ENCODE peak calls at places on chromosomes 1 and 21, in nine cellular contexts. N, K, Z, O, A, G, W, X and I are unnamed samples.
A peak's percentile ranks its signal among the peaks of the same experiment; 100 is the strongest.

GRCh38 chr1:17719874-17720273 is 35.3 kb upstream of the ACTL8 start:
- DNase-seq in A (no peak), W (no peak), N (no peak), X (no peak), K (no peak), O (peak; percentile 35), Z (no peak), G (no peak), I (no peak)

GRCh38 chr1:183989078-183989577 is 48.4 kb downstream of the COLGALT2 start:
- DNase-seq in X (peak; percentile 12), N (no peak), O (peak; percentile 86), W (no peak), Z (peak; percentile 86), G (no peak), A (peak; percentile 79), K (no peak), I (no peak)

GRCh38 chr1:205321109-205321958 is at the start of gene NUAK2:
- DNase-seq in A (peak; percentile 48), G (peak; percentile 99), W (no peak), Z (peak; percentile 56), O (peak; percentile 82), K (no peak), X (peak; percentile 96), N (peak; percentile 93), I (peak; percentile 71)

GRCh38 chr1:3430406-3430805 is 24.1 kb upstream of the ARHGEF16 start:
- DNase-seq in W (no peak), G (no peak), X (no peak), K (no peak), O (no peak), A (no peak), Z (no peak), N (no peak), I (no peak)

GRCh38 chr1:160567858-160568682 is 11.2 kb downstream of the CD84 start:
- DNase-seq in G (no peak), X (no peak), A (no peak), O (no peak), N (no peak), Z (peak; percentile 31), K (peak; percentile 99), W (no peak), I (no peak)

GRCh38 chr21:46055863-46056281 is 42.0 kb upstream of the COL6A2 start:
- DNase-seq in Z (no peak), K (no peak), X (no peak), G (peak; percentile 48), W (no peak), N (no peak), A (no peak), O (no peak), I (no peak)

GRCh38 chr1:110471131-110471530 is 20.2 kb downstream of the PROK1 start:
- DNase-seq in O (no peak), N (no peak), X (no peak), A (no peak), K (no peak), W (no peak), G (no peak), Z (no peak), I (no peak)

GRCh38 chr1:43565600-43566360 is 35.1 kb downstream of the PTPRF start:
- DNase-seq in Z (peak; percentile 30), W (no peak), O (peak; percentile 47), G (peak; percentile 97), X (peak; percentile 87), K (no peak), A (no peak), N (peak; percentile 61), I (no peak)

GRCh38 chr1:70504176-70504820 is 93.2 kb downstream of the CTH start:
- DNase-seq in O (peak; percentile 42), X (peak; percentile 63), W (no peak), K (no peak), G (no peak), N (no peak), Z (peak; percentile 87), A (no peak), I (no peak)

GRCh38 chr1:226825037-226825745 is 45.2 kb upstream of the PSEN2 start:
- DNase-seq in G (no peak), N (no peak), O (no peak), K (no peak), Z (peak; percentile 58), W (no peak), X (no peak), A (no peak), I (no peak)

GRCh38 chr1:62800274-62800673 is 16.3 kb downstream of the ATG4C start:
- DNase-seq in K (no peak), N (no peak), Z (peak; percentile 21), X (no peak), G (no peak), A (no peak), W (no peak), O (no peak), I (no peak)

GRCh38 chr1:174058639-174059038 is 36.5 kb upstream of the RC3H1 start:
- DNase-seq in X (no peak), O (no peak), K (no peak), N (no peak), A (no peak), W (no peak), G (no peak), Z (no peak), I (no peak)

GRCh38 chr1:67005068-67005467 is 48.9 kb downstream of the SLC35D1 start:
- DNase-seq in G (no peak), O (no peak), Z (no peak), N (no peak), X (no peak), A (no peak), K (no peak), W (no peak), I (no peak)

GRCh38 chr1:39006287-39006686 is 15.2 kb downstream of the AKIRIN1 start:
- DNase-seq in W (no peak), A (no peak), O (no peak), G (no peak), X (no peak), N (no peak), Z (no peak), K (no peak), I (no peak)

GRCh38 chr21:20343186-20343585 is 655.0 kb upstream of the NCAM2 start:
- DNase-seq in Z (no peak), X (no peak), W (no peak), G (no peak), A (no peak), K (no peak), N (no peak), O (no peak), I (no peak)

GRCh38 chr1:108531429-108531828 is 28.5 kb upstream of the EEIG2 start:
- DNase-seq in A (no peak), X (no peak), K (no peak), G (no peak), N (no peak), W (no peak), Z (no peak), O (no peak), I (no peak)

GRCh38 chr1:52127181-52128175 is 14.4 kb upstream of the ZFYVE9 start:
- DNase-seq in O (peak; percentile 69), G (no peak), Z (peak; percentile 50), X (peak; percentile 61), W (peak; percentile 52), K (no peak), N (no peak), A (peak; percentile 47), I (peak; percentile 62)

GRCh38 chr1:92599184-92599583 is 112.5 kb upstream of the GFI1 start:
- DNase-seq in W (no peak), K (peak; percentile 50), Z (peak; percentile 54), N (no peak), O (peak; percentile 48), G (no peak), X (peak; percentile 27), A (no peak), I (peak; percentile 24)

GRCh38 chr1:155078496-155079209 is at the start of gene EFNA3:
- DNase-seq in Z (peak; percentile 58), W (no peak), K (no peak), A (no peak), G (peak; percentile 99), O (peak; percentile 26), X (peak; percentile 92), N (peak; percentile 67), I (no peak)

GRCh38 chr1:155077758-155078495 is 710 bp upstream of the EFNA3 start:
- DNase-seq in Z (no peak), X (peak; percentile 59), W (no peak), N (no peak), O (no peak), G (no peak), A (no peak), K (no peak), I (no peak)

GRCh38 chr1:155080250-155081228 is 1.9 kb downstream of the EFNA3 start:
- DNase-seq in W (no peak), O (no peak), A (no peak), G (peak; percentile 98), X (peak; percentile 84), K (peak; percentile 73), Z (no peak), N (no peak), I (no peak)

GRCh38 chr1:155079487-155080249 is 1.0 kb downstream of the EFNA3 start:
- DNase-seq in O (no peak), W (no peak), N (no peak), Z (no peak), X (peak; percentile 40), K (no peak), G (peak; percentile 76), A (no peak), I (no peak)

GRCh38 chr1:155079210-155079486 is 511 bp downstream of the EFNA3 start:
- DNase-seq in G (no peak), K (no peak), N (no peak), X (no peak), O (no peak), A (no peak), W (no peak), Z (no peak), I (no peak)
- H3K4me3 ChIP-seq in G (peak overlapping the region; percentile 57), K (peak overlapping the region; percentile 48), N (no peak overlapping the region), X (peak overlapping the region; percentile 49), O (peak overlapping the region; percentile 44), A (peak overlapping the region; percentile 11), W (peak overlapping the region; percentile 33), Z (peak overlapping the region; percentile 7), I (peak overlapping the region; percentile 21)

DNA sequence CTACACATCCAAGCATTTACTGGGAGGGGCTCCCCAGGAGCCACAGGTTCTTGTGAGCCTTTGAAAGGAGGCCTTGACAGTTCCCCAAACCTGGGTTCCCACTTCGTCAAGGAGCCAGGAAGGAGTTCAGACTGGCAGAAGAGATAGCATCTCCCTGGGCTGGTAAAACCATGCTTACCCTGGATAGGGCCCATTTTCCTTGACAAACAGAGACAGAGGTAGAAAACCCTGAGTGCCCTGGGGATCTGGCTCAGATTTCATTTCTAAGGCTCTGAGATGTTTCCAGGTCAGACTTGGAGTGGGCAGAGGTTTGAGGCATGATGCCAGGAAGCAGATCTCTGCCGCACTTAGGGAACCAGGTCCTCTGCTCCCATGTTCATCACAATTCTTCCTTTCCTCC is 2.7 kb downstream of the ETNK2 start:
- DNase-seq in X (no peak), Z (no peak), G (no peak), N (no peak), O (no peak), A (no peak), K (no peak), W (no peak), I (no peak)
- H3K4me3 ChIP-seq in X (no peak overlapping the region), Z (no peak overlapping the region), G (no peak overlapping the region), N (no peak overlapping the region), O (no peak overlapping the region), A (no peak overlapping the region), K (no peak overlapping the region), W (no peak overlapping the region), I (no peak overlapping the region)

GRCh38 chr1:156154317-156154749 is 948 bp downstream of the SEMA4A start:
- DNase-seq in W (no peak), G (no peak), X (no peak), A (no peak), N (peak; percentile 77), O (no peak), Z (peak; percentile 94), K (peak; percentile 73), I (no peak)
- H3K4me3 ChIP-seq in W (no peak overlapping the region), G (no peak overlapping the region), X (no peak overlapping the region), A (no peak overlapping the region), N (no peak overlapping the region), O (no peak overlapping the region), Z (peak overlapping the region; percentile 84), K (peak overlapping the region; percentile 37), I (no peak overlapping the region)

GRCh38 chr1:150764617-150765090 is 924 bp downstream of the CTSS start:
- DNase-seq in W (no peak), A (peak; percentile 73), Z (peak; percentile 65), N (no peak), G (no peak), X (peak; percentile 16), K (no peak), O (peak; percentile 84), I (peak; percentile 54)
- H3K4me3 ChIP-seq in W (no peak overlapping the region), A (no peak overlapping the region), Z (peak overlapping the region; percentile 94), N (peak overlapping the region; percentile 25), G (no peak overlapping the region), X (no peak overlapping the region), K (no peak overlapping the region), O (no peak overlapping the region), I (no peak overlapping the region)